ENCODE peak calls at places on chromosomes 3 and 15, in nine cellular contexts. One of them, this sample, is unnamed.

GRCh38 chr3:79247367-79248103 is 520.3 kb downstream of the ROBO1 start:
- DNase-seq in pancreas: no peak
- DNase-seq in tibial artery: no peak
- DNase-seq in cardiac fibroblast: peak; percentile 60
- DNase-seq in fibroblast of mammary gland: peak; percentile 26
- DNase-seq in AG09319: no peak
- DNase-seq in fibroblast of pulmonary artery: peak; percentile 58
- DNase-seq in foreskin fibroblast: peak; percentile 69
- DNase-seq in breast epithelium: no peak
- DNase-seq in this sample: no peak

GRCh38 chr3:197942956-197943556 is 6.9 kb upstream of the RPL35A start:
- DNase-seq in tibial artery: no peak
- DNase-seq in AG09319: no peak
- DNase-seq in foreskin fibroblast: peak; percentile 72
- DNase-seq in pancreas: no peak
- DNase-seq in fibroblast of mammary gland: peak; percentile 67
- DNase-seq in cardiac fibroblast: peak; percentile 70
- DNase-seq in breast epithelium: no peak
- DNase-seq in fibroblast of pulmonary artery: peak; percentile 70
- DNase-seq in this sample: no peak

GRCh38 chr3:74905478-74905877 is 291.0 kb upstream of the CNTN3 start:
- DNase-seq in pancreas: no peak
- DNase-seq in foreskin fibroblast: no peak
- DNase-seq in tibial artery: no peak
- DNase-seq in fibroblast of mammary gland: no peak
- DNase-seq in AG09319: no peak
- DNase-seq in fibroblast of pulmonary artery: no peak
- DNase-seq in breast epithelium: no peak
- DNase-seq in cardiac fibroblast: no peak
- DNase-seq in this sample: no peak

GRCh38 chr3:99638244-99638948 is at the start of gene COL8A1:
- DNase-seq in AG09319: peak; percentile 53
- DNase-seq in tibial artery: peak; percentile 90
- DNase-seq in fibroblast of pulmonary artery: peak; percentile 77
- DNase-seq in breast epithelium: peak; percentile 54
- DNase-seq in fibroblast of mammary gland: peak; percentile 71
- DNase-seq in cardiac fibroblast: peak; percentile 91
- DNase-seq in foreskin fibroblast: peak; percentile 89
- DNase-seq in pancreas: no peak
- DNase-seq in this sample: no peak

GRCh38 chr3:85589145-85589544 is 630.4 kb downstream of the CADM2 start:
- DNase-seq in AG09319: no peak
- DNase-seq in foreskin fibroblast: peak; percentile 89
- DNase-seq in cardiac fibroblast: peak; percentile 75
- DNase-seq in tibial artery: no peak
- DNase-seq in fibroblast of pulmonary artery: peak; percentile 48
- DNase-seq in breast epithelium: no peak
- DNase-seq in pancreas: no peak
- DNase-seq in fibroblast of mammary gland: peak; percentile 41
- DNase-seq in this sample: no peak

GRCh38 chr15:55277116-55277564 is 12.5 kb downstream of the RAB27A start:
- DNase-seq in breast epithelium: no peak
- DNase-seq in cardiac fibroblast: no peak
- DNase-seq in tibial artery: no peak
- DNase-seq in AG09319: no peak
- DNase-seq in pancreas: no peak
- DNase-seq in foreskin fibroblast: no peak
- DNase-seq in fibroblast of mammary gland: peak; percentile 41
- DNase-seq in fibroblast of pulmonary artery: peak; percentile 33
- DNase-seq in this sample: no peak

GRCh38 chr15:34331809-34332208 is 5.8 kb downstream of the SLC12A6 start:
- DNase-seq in foreskin fibroblast: no peak
- DNase-seq in cardiac fibroblast: no peak
- DNase-seq in AG09319: no peak
- DNase-seq in pancreas: no peak
- DNase-seq in tibial artery: no peak
- DNase-seq in fibroblast of mammary gland: no peak
- DNase-seq in breast epithelium: no peak
- DNase-seq in fibroblast of pulmonary artery: no peak
- DNase-seq in this sample: no peak

GRCh38 chr3:66456711-66457173 is 44.1 kb downstream of the LRIG1 start:
- DNase-seq in pancreas: no peak
- DNase-seq in breast epithelium: no peak
- DNase-seq in AG09319: no peak
- DNase-seq in cardiac fibroblast: no peak
- DNase-seq in tibial artery: no peak
- DNase-seq in fibroblast of mammary gland: no peak
- DNase-seq in fibroblast of pulmonary artery: no peak
- DNase-seq in foreskin fibroblast: no peak
- DNase-seq in this sample: no peak

GRCh38 chr3:52471371-52472238 is 16.2 kb downstream of the NISCH start:
- DNase-seq in fibroblast of pulmonary artery: peak; percentile 66
- DNase-seq in cardiac fibroblast: peak; percentile 69
- DNase-seq in AG09319: no peak
- DNase-seq in breast epithelium: peak; percentile 80
- DNase-seq in pancreas: peak; percentile 36
- DNase-seq in fibroblast of mammary gland: peak; percentile 59
- DNase-seq in tibial artery: peak; percentile 67
- DNase-seq in foreskin fibroblast: peak; percentile 76
- DNase-seq in this sample: peak; percentile 52

GRCh38 chr3:76310059-76310458 is 524.7 kb upstream of the ZNF717 start:
- DNase-seq in fibroblast of pulmonary artery: no peak
- DNase-seq in cardiac fibroblast: no peak
- DNase-seq in pancreas: no peak
- DNase-seq in foreskin fibroblast: no peak
- DNase-seq in tibial artery: no peak
- DNase-seq in fibroblast of mammary gland: no peak
- DNase-seq in breast epithelium: no peak
- DNase-seq in AG09319: no peak
- DNase-seq in this sample: no peak

GRCh38 chr3:139317660-139318430 is 26.0 kb upstream of the MRPS22 start:
- DNase-seq in breast epithelium: no peak
- DNase-seq in fibroblast of pulmonary artery: no peak
- DNase-seq in foreskin fibroblast: no peak
- DNase-seq in fibroblast of mammary gland: peak; percentile 14
- DNase-seq in pancreas: no peak
- DNase-seq in tibial artery: no peak
- DNase-seq in AG09319: no peak
- DNase-seq in cardiac fibroblast: no peak
- DNase-seq in this sample: no peak

GRCh38 chr3:139318826-139319225 is 25.0 kb upstream of the MRPS22 start:
- DNase-seq in tibial artery: no peak
- DNase-seq in cardiac fibroblast: no peak
- DNase-seq in pancreas: no peak
- DNase-seq in AG09319: no peak
- DNase-seq in foreskin fibroblast: no peak
- DNase-seq in fibroblast of mammary gland: no peak
- DNase-seq in breast epithelium: no peak
- DNase-seq in fibroblast of pulmonary artery: no peak
- DNase-seq in this sample: no peak

GRCh38 chr3:139320551-139321309 is 23.1 kb upstream of the MRPS22 start:
- DNase-seq in tibial artery: no peak
- DNase-seq in AG09319: no peak
- DNase-seq in fibroblast of mammary gland: no peak
- DNase-seq in breast epithelium: no peak
- DNase-seq in pancreas: no peak
- DNase-seq in cardiac fibroblast: no peak
- DNase-seq in foreskin fibroblast: no peak
- DNase-seq in fibroblast of pulmonary artery: no peak
- DNase-seq in this sample: no peak

GRCh38 chr3:139318431-139318816 is 25.4 kb upstream of the MRPS22 start:
- DNase-seq in fibroblast of pulmonary artery: no peak
- DNase-seq in pancreas: no peak
- DNase-seq in foreskin fibroblast: no peak
- DNase-seq in AG09319: no peak
- DNase-seq in fibroblast of mammary gland: peak; percentile 19
- DNase-seq in tibial artery: no peak
- DNase-seq in breast epithelium: no peak
- DNase-seq in cardiac fibroblast: no peak
- DNase-seq in this sample: no peak

GRCh38 chr3:139319428-139320402 is 24.1 kb upstream of the MRPS22 start:
- DNase-seq in breast epithelium: no peak
- DNase-seq in foreskin fibroblast: peak; percentile 28
- DNase-seq in pancreas: no peak
- DNase-seq in fibroblast of pulmonary artery: peak; percentile 54
- DNase-seq in tibial artery: no peak
- DNase-seq in fibroblast of mammary gland: peak; percentile 23
- DNase-seq in AG09319: no peak
- DNase-seq in cardiac fibroblast: no peak
- DNase-seq in this sample: peak; percentile 22
- TF ChIP-seq CTCF in breast epithelium: no peak
- TF ChIP-seq CTCF in foreskin fibroblast: peak; percentile 22
- TF ChIP-seq CTCF in pancreas: no peak
- TF ChIP-seq CTCF in fibroblast of pulmonary artery: peak; percentile 63
- TF ChIP-seq CTCF in tibial artery: no peak
- TF ChIP-seq CTCF in fibroblast of mammary gland: peak; percentile 43
- TF ChIP-seq CTCF in AG09319: peak; percentile 16
- TF ChIP-seq CTCF in cardiac fibroblast: peak; percentile 56
- TF ChIP-seq CTCF in this sample: peak; percentile 43

GRCh38 chr3:30628188-30628930 is 22.0 kb downstream of the TGFBR2 start:
- DNase-seq in AG09319: no peak
- DNase-seq in tibial artery: no peak
- DNase-seq in fibroblast of pulmonary artery: no peak
- DNase-seq in pancreas: no peak
- DNase-seq in fibroblast of mammary gland: no peak
- DNase-seq in foreskin fibroblast: no peak
- DNase-seq in cardiac fibroblast: no peak
- DNase-seq in breast epithelium: no peak
- DNase-seq in this sample: no peak

GRCh38 chr3:30630238-30631030 is 24.0 kb downstream of the TGFBR2 start:
- DNase-seq in breast epithelium: no peak
- DNase-seq in tibial artery: no peak
- DNase-seq in fibroblast of pulmonary artery: no peak
- DNase-seq in pancreas: no peak
- DNase-seq in cardiac fibroblast: no peak
- DNase-seq in fibroblast of mammary gland: no peak
- DNase-seq in foreskin fibroblast: no peak
- DNase-seq in AG09319: no peak
- DNase-seq in this sample: no peak

GRCh38 chr3:30631237-30631961 is 25.0 kb downstream of the TGFBR2 start:
- DNase-seq in foreskin fibroblast: peak; percentile 48
- DNase-seq in pancreas: no peak
- DNase-seq in tibial artery: no peak
- DNase-seq in AG09319: no peak
- DNase-seq in fibroblast of mammary gland: peak; percentile 83
- DNase-seq in fibroblast of pulmonary artery: peak; percentile 55
- DNase-seq in cardiac fibroblast: peak; percentile 80
- DNase-seq in breast epithelium: no peak
- DNase-seq in this sample: no peak

GRCh38 chr3:30629736-30630135 is 23.3 kb downstream of the TGFBR2 start:
- DNase-seq in fibroblast of mammary gland: no peak
- DNase-seq in tibial artery: no peak
- DNase-seq in fibroblast of pulmonary artery: no peak
- DNase-seq in AG09319: no peak
- DNase-seq in cardiac fibroblast: no peak
- DNase-seq in breast epithelium: no peak
- DNase-seq in foreskin fibroblast: no peak
- DNase-seq in pancreas: no peak
- DNase-seq in this sample: no peak

GRCh38 chr3:30628931-30629590 is 22.7 kb downstream of the TGFBR2 start:
- DNase-seq in fibroblast of pulmonary artery: peak; percentile 53
- DNase-seq in cardiac fibroblast: peak; percentile 65
- DNase-seq in pancreas: no peak
- DNase-seq in fibroblast of mammary gland: no peak
- DNase-seq in tibial artery: no peak
- DNase-seq in AG09319: no peak
- DNase-seq in breast epithelium: no peak
- DNase-seq in foreskin fibroblast: peak; percentile 35
- DNase-seq in this sample: no peak
- TF ChIP-seq CTCF in fibroblast of pulmonary artery: peak; percentile 42
- TF ChIP-seq CTCF in cardiac fibroblast: no peak
- TF ChIP-seq CTCF in pancreas: no peak
- TF ChIP-seq CTCF in fibroblast of mammary gland: peak; percentile 26
- TF ChIP-seq CTCF in tibial artery: no peak
- TF ChIP-seq CTCF in AG09319: peak; percentile 0
- TF ChIP-seq CTCF in breast epithelium: no peak
- TF ChIP-seq CTCF in foreskin fibroblast: no peak
- TF ChIP-seq CTCF in this sample: no peak

GRCh38 chr15:66231421-66232266 is 21.9 kb downstream of the MEGF11 start:
- DNase-seq in AG09319: no peak
- DNase-seq in breast epithelium: no peak
- DNase-seq in fibroblast of mammary gland: peak; percentile 50
- DNase-seq in pancreas: no peak
- DNase-seq in cardiac fibroblast: peak; percentile 16
- DNase-seq in foreskin fibroblast: peak; percentile 55
- DNase-seq in fibroblast of pulmonary artery: no peak
- DNase-seq in tibial artery: no peak
- DNase-seq in this sample: no peak

GRCh38 chr15:66235866-66236265 is 17.7 kb downstream of the MEGF11 start:
- DNase-seq in foreskin fibroblast: no peak
- DNase-seq in AG09319: no peak
- DNase-seq in breast epithelium: no peak
- DNase-seq in pancreas: no peak
- DNase-seq in fibroblast of pulmonary artery: no peak
- DNase-seq in tibial artery: no peak
- DNase-seq in fibroblast of mammary gland: no peak
- DNase-seq in cardiac fibroblast: no peak
- DNase-seq in this sample: no peak

GRCh38 chr15:66234798-66235197 is 18.8 kb downstream of the MEGF11 start:
- DNase-seq in tibial artery: no peak
- DNase-seq in fibroblast of pulmonary artery: no peak
- DNase-seq in AG09319: no peak
- DNase-seq in fibroblast of mammary gland: no peak
- DNase-seq in cardiac fibroblast: no peak
- DNase-seq in foreskin fibroblast: no peak
- DNase-seq in breast epithelium: no peak
- DNase-seq in pancreas: no peak
- DNase-seq in this sample: no peak

GRCh38 chr15:66232267-66232625 is 21.3 kb downstream of the MEGF11 start:
- DNase-seq in fibroblast of pulmonary artery: no peak
- DNase-seq in breast epithelium: no peak
- DNase-seq in pancreas: no peak
- DNase-seq in tibial artery: no peak
- DNase-seq in foreskin fibroblast: no peak
- DNase-seq in fibroblast of mammary gland: no peak
- DNase-seq in cardiac fibroblast: no peak
- DNase-seq in AG09319: no peak
- DNase-seq in this sample: no peak

GRCh38 chr15:66233487-66234415 is 19.8 kb downstream of the MEGF11 start:
- DNase-seq in AG09319: no peak
- DNase-seq in fibroblast of mammary gland: peak; percentile 49
- DNase-seq in fibroblast of pulmonary artery: no peak
- DNase-seq in foreskin fibroblast: peak; percentile 19
- DNase-seq in breast epithelium: no peak
- DNase-seq in pancreas: no peak
- DNase-seq in tibial artery: no peak
- DNase-seq in cardiac fibroblast: peak; percentile 48
- DNase-seq in this sample: peak; percentile 15
- TF ChIP-seq CTCF in AG09319: no peak
- TF ChIP-seq CTCF in fibroblast of mammary gland: no peak
- TF ChIP-seq CTCF in fibroblast of pulmonary artery: no peak
- TF ChIP-seq CTCF in foreskin fibroblast: no peak
- TF ChIP-seq CTCF in breast epithelium: no peak
- TF ChIP-seq CTCF in pancreas: no peak
- TF ChIP-seq CTCF in tibial artery: no peak
- TF ChIP-seq CTCF in cardiac fibroblast: no peak
- TF ChIP-seq CTCF in this sample: no peak

DNA sequence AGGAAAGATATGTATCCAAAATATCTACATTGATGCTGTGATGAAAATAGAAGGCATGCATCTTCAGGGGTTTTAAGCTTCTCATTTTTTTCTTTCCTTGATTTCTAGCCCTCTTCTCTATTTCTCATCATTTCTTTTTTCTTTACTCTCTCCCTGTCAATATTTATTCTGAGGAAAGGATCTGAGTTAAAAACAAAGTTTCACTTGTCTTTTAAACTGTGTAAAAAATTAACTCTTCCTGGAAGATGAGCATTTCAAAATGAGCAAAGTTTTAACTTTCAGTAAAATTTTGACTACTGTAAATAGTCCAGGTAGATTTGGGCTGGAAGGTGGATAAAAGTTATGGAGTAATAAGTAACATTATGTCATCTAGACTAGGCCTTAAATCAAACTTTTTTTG is 500.2 kb upstream of the GBE1 start:
- DNase-seq in breast epithelium: no peak
- DNase-seq in fibroblast of mammary gland: no peak
- DNase-seq in pancreas: no peak
- DNase-seq in foreskin fibroblast: no peak
- DNase-seq in cardiac fibroblast: no peak
- DNase-seq in AG09319: no peak
- DNase-seq in tibial artery: no peak
- DNase-seq in fibroblast of pulmonary artery: no peak
- DNase-seq in this sample: no peak
- TF ChIP-seq CTCF in breast epithelium: no peak
- TF ChIP-seq CTCF in fibroblast of mammary gland: no peak
- TF ChIP-seq CTCF in pancreas: no peak
- TF ChIP-seq CTCF in foreskin fibroblast: no peak
- TF ChIP-seq CTCF in cardiac fibroblast: no peak
- TF ChIP-seq CTCF in AG09319: no peak
- TF ChIP-seq CTCF in tibial artery: no peak
- TF ChIP-seq CTCF in fibroblast of pulmonary artery: no peak
- TF ChIP-seq CTCF in this sample: no peak